ENCODE peak calls at places on chromosomes 7 and 10, in nine cellular contexts. B is HL-60, C is nephron progenitor cell, T is lung, P is heart left ventricle, K is cardiac fibroblast, S is GM13976, E is AG04450, Q is fibroblast of lung. D is an unnamed sample.
A peak's percentile ranks its signal among the peaks of the same experiment; 100 is the strongest.

GRCh38 chr10:87585565-87586514 is 73.8 kb upstream of the PAPSS2 start:
- DNase-seq in T (peak; percentile 53), E (no peak), C (no peak), Q (no peak), K (peak; percentile 64), P (no peak), S (no peak), B (no peak), D (no peak)

GRCh38 chr7:28033386-28033785 is 147.2 kb downstream of the JAZF1 start:
- DNase-seq in S (no peak), E (no peak), K (no peak), P (no peak), C (no peak), Q (no peak), B (no peak), T (no peak), D (no peak)

GRCh38 chr7:1846331-1847065 is 176.4 kb downstream of the ELFN1 start:
- DNase-seq in B (peak; percentile 91), Q (no peak), K (no peak), P (no peak), T (no peak), S (no peak), E (no peak), C (peak; percentile 1), D (no peak)

GRCh38 chr10:119734396-119735332 is 8.8 kb downstream of the INPP5F start:
- DNase-seq in C (no peak), K (peak; percentile 47), B (no peak), S (no peak), T (no peak), E (no peak), P (no peak), Q (peak; percentile 25), D (no peak)

GRCh38 chr7:68865351-68865885 is 732.9 kb upstream of the AUTS2 start:
- DNase-seq in E (no peak), T (no peak), B (no peak), Q (no peak), C (no peak), P (no peak), K (no peak), S (no peak), D (no peak)

GRCh38 chr7:19696926-19697325 is 11.9 kb downstream of the POLR1F start:
- DNase-seq in S (no peak), E (no peak), T (no peak), K (no peak), B (no peak), Q (no peak), P (no peak), C (no peak), D (no peak)

GRCh38 chr7:2048531-2048930 is 184.2 kb downstream of the MAD1L1 start:
- DNase-seq in P (peak; percentile 14), T (no peak), C (no peak), K (no peak), Q (no peak), B (no peak), S (no peak), E (no peak), D (no peak)

GRCh38 chr10:69802424-69803161 is 887 bp downstream of the COL13A1 start:
- DNase-seq in K (peak; percentile 58), S (no peak), C (peak; percentile 72), Q (peak; percentile 60), E (no peak), T (no peak), P (peak; percentile 70), B (no peak), D (peak; percentile 56)

GRCh38 chr10:119306514-119306951 is 99.2 kb downstream of the GRK5 start:
- DNase-seq in K (peak; percentile 48), B (peak; percentile 70), C (no peak), Q (no peak), P (peak; percentile 27), T (no peak), E (no peak), S (peak; percentile 87), D (no peak)

GRCh38 chr10:115164220-115164619 is 71.1 kb downstream of the ATRNL1 start:
- DNase-seq in K (no peak), E (no peak), S (no peak), P (no peak), B (no peak), T (no peak), Q (no peak), C (no peak), D (no peak)

GRCh38 chr10:92657024-92657423 is 32.7 kb upstream of the HHEX start:
- DNase-seq in B (no peak), C (no peak), S (no peak), K (peak; percentile 40), T (no peak), Q (peak; percentile 53), E (no peak), P (no peak), D (no peak)

GRCh38 chr10:92656266-92656961 is 33.3 kb upstream of the HHEX start:
- DNase-seq in Q (no peak), S (no peak), B (no peak), C (no peak), T (no peak), P (no peak), K (no peak), E (no peak), D (no peak)

GRCh38 chr10:92655426-92655825 is 34.3 kb upstream of the HHEX start:
- DNase-seq in Q (peak; percentile 20), E (no peak), S (no peak), B (no peak), C (no peak), T (no peak), K (no peak), P (no peak), D (no peak)
- TF ChIP-seq CTCF in Q (no peak), E (no peak), S (no peak), B (no peak), C (no peak), T (no peak), K (no peak), P (no peak), D (no peak)

DNA sequence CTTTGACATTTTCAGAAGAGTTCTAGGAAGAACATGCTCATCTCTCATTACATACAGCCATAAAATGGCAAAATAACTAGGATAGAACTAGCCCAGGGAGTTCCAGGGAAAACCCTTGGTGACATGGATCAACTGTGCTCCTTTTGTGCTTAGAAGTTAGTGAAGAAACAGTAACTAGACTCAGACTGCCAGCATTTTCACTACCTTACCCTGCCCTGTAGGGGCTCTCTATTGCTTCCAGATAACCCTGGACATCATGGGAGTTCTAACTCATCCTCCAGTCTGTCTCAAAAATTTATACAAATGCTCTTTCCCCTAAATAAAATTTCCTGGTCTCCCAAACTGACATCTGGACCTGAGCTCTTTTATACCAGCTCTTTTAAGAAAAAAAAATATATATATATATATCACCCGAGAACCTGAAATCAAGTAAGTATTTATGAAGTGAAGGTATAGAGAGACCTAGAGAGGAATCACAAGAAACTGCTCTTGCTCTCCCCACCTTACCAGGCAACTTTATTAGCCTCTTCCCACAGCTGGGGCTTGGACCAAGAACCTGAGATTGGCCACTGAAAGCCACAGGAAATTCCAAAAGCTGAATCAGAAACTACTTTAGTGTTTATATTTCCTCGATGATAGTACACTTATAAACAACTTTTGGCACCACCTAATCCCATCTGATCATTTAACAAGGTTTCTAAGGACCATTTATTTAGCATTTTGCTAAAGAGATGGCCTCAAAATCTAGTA is 101.4 kb downstream of the RELN start:
- DNase-seq in P (no peak), Q (no peak), B (no peak), S (no peak), T (no peak), E (no peak), K (peak; percentile 24), C (no peak), D (no peak)
- TF ChIP-seq CTCF in P (no peak), Q (no peak), B (no peak), S (no peak), T (no peak), E (no peak), K (peak; percentile 27), C (no peak), D (no peak)

GRCh38 chr10:954396-954795 is 22.9 kb upstream of the LARP4B start:
- DNase-seq in S (no peak), P (no peak), B (no peak), C (no peak), K (no peak), E (no peak), T (no peak), Q (no peak), D (no peak)

GRCh38 chr10:958106-958505 is 26.6 kb upstream of the LARP4B start:
- DNase-seq in S (no peak), C (no peak), K (no peak), P (no peak), Q (no peak), B (no peak), T (no peak), E (no peak), D (no peak)

GRCh38 chr10:955127-955819 is 23.8 kb upstream of the LARP4B start:
- DNase-seq in E (no peak), T (no peak), B (no peak), P (no peak), S (no peak), K (no peak), C (no peak), Q (no peak), D (no peak)

GRCh38 chr10:953836-954235 is 22.3 kb upstream of the LARP4B start:
- DNase-seq in E (no peak), Q (no peak), B (no peak), T (no peak), C (no peak), P (no peak), K (no peak), S (no peak), D (no peak)

DNA sequence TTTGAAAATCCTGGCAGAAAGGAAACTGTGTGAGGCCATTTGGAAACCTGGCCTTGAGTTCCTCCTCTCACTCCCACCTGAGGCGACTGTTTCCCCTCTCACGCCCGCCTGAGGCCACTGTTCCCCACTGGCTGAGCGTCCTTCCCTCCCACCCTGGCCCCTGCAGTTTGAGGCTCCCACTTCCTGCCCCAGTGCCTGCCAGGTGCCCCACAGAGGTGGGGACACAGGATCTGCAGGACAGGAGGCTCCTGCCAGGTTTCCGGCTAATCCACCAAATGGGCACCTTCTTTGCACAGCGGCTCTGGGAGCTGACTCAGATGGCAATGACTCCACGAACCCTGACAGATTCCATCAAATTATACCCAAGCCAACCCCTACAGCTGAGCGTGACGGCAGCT is 24.3 kb upstream of the LARP4B start:
- DNase-seq in B (no peak), K (no peak), E (no peak), Q (no peak), T (no peak), P (no peak), C (no peak), S (peak; percentile 27), D (no peak)
- TF ChIP-seq CTCF in B (no peak), K (no peak), E (no peak), Q (no peak), T (no peak), P (no peak), C (no peak), S (no peak), D (no peak)

GRCh38 chr7:108385834-108386422 is 70.3 kb downstream of the NRCAM start:
- DNase-seq in E (no peak), T (no peak), C (no peak), B (no peak), K (no peak), P (no peak), S (no peak), Q (no peak), D (no peak)

GRCh38 chr7:108382932-108383331 is 73.3 kb downstream of the NRCAM start:
- DNase-seq in Q (no peak), T (no peak), K (no peak), B (no peak), P (no peak), C (no peak), E (no peak), S (no peak), D (no peak)

GRCh38 chr7:108380527-108380926 is 75.7 kb downstream of the NRCAM start:
- DNase-seq in P (no peak), C (no peak), E (no peak), Q (no peak), B (no peak), K (peak; percentile 57), S (no peak), T (no peak), D (no peak)

GRCh38 chr7:108384721-108385483 is 71.3 kb downstream of the NRCAM start:
- DNase-seq in P (no peak), B (no peak), S (peak; percentile 20), E (no peak), Q (no peak), C (no peak), K (no peak), T (no peak), D (no peak)
- TF ChIP-seq CTCF in P (no peak), B (peak; percentile 3), S (peak; percentile 49), E (no peak), Q (peak; percentile 6), C (peak; percentile 22), K (peak; percentile 5), T (no peak), D (peak; percentile 23)

D was measured in neural crest cell.